ENCODE peak calls at places on chromosomes 1 and 21, in ten cellular contexts. O is suprapubic skin, R is IMR-90, W is ovary, L is GM12892, I is HCT116, X is stomach, Q is A549, C is body of pancreas, M is H1. A is an unnamed sample.
A peak's percentile ranks its signal among the peaks of the same experiment; 100 is the strongest.

GRCh38 chr21:25561668-25562641 is 45.3 kb downstream of the MRPL39 start:
- DNase-seq in M (no peak), Q (no peak), R (peak; percentile 82), X (peak; percentile 45), L (peak; percentile 42), W (peak; percentile 41), O (peak; percentile 64), I (no peak), C (peak; percentile 58), A (peak; percentile 42)

GRCh38 chr1:29310616-29311180 is 74.4 kb downstream of the PTPRU start:
- DNase-seq in W (no peak), O (no peak), R (no peak), C (no peak), Q (no peak), I (no peak), M (no peak), X (no peak), L (no peak), A (no peak)

GRCh38 chr1:192159034-192159433 is 772 bp downstream of the RGS18 start:
- DNase-seq in C (no peak), L (no peak), M (no peak), X (no peak), O (no peak), I (no peak), R (no peak), Q (no peak), W (no peak), A (no peak)

GRCh38 chr1:13700521-13701273 is 709 bp downstream of the PRDM2 start:
- DNase-seq in X (peak; percentile 45), Q (peak; percentile 6), W (peak; percentile 71), M (no peak), C (peak; percentile 51), O (no peak), L (peak; percentile 50), I (no peak), R (peak; percentile 20), A (peak; percentile 67)

GRCh38 chr1:234745844-234746797 is 136.1 kb upstream of the IRF2BP2 start:
- DNase-seq in O (no peak), Q (no peak), X (no peak), R (peak; percentile 71), M (no peak), C (no peak), L (no peak), W (no peak), I (no peak), A (no peak)

GRCh38 chr1:184792450-184792969 is 37.9 kb upstream of the EDEM3 start:
- DNase-seq in R (peak; percentile 99), Q (peak; percentile 49), C (peak; percentile 96), I (peak; percentile 75), L (no peak), X (peak; percentile 94), O (peak; percentile 78), W (peak; percentile 38), M (no peak), A (peak; percentile 27)

GRCh38 chr1:85654066-85654782 is 54.0 kb downstream of the ZNHIT6 start:
- DNase-seq in M (no peak), R (peak; percentile 69), W (no peak), X (no peak), L (no peak), Q (no peak), I (peak; percentile 6), C (no peak), O (no peak), A (no peak)

GRCh38 chr1:30638811-30639210 is 84.6 kb downstream of the MATN1 start:
- DNase-seq in M (no peak), C (no peak), O (no peak), Q (no peak), L (no peak), X (no peak), I (no peak), R (no peak), W (no peak), A (no peak)

GRCh38 chr1:27887215-27888035 is 15.1 kb downstream of the THEMIS2 start:
- DNase-seq in O (no peak), X (no peak), R (no peak), Q (no peak), I (no peak), L (no peak), W (no peak), C (no peak), M (no peak), A (no peak)

GRCh38 chr1:241532173-241532553 is at the start of gene KMO:
- DNase-seq in C (no peak), W (no peak), X (no peak), M (no peak), O (no peak), I (no peak), Q (no peak), R (peak; percentile 3), L (no peak), A (peak; percentile 13)

GRCh38 chr1:31760422-31760900 is 3.7 kb downstream of the ADGRB2 start:
- DNase-seq in R (no peak), L (no peak), I (no peak), Q (peak; percentile 30), X (no peak), W (no peak), O (no peak), C (no peak), M (no peak), A (no peak)

GRCh38 chr1:156691665-156692408 is 13.5 kb downstream of the CRABP2 start:
- DNase-seq in L (no peak), R (peak; percentile 47), Q (no peak), W (no peak), O (no peak), M (no peak), X (no peak), I (no peak), C (no peak), A (no peak)

GRCh38 chr1:67814121-67814772 is 19.0 kb downstream of the GNG12 start:
- DNase-seq in C (no peak), R (no peak), X (no peak), I (no peak), O (no peak), Q (no peak), M (no peak), W (no peak), L (no peak), A (no peak)

GRCh38 chr1:15810073-15810472 is 2.6 kb upstream of the UQCRHL start:
- DNase-seq in M (no peak), W (no peak), I (no peak), O (no peak), L (no peak), X (no peak), C (no peak), R (no peak), Q (no peak), A (no peak)

GRCh38 chr1:69737527-69738176 is 169.9 kb downstream of the LRRC7 start:
- DNase-seq in R (peak; percentile 67), L (no peak), W (no peak), M (no peak), Q (peak; percentile 2), X (no peak), O (no peak), C (peak; percentile 17), I (peak; percentile 61), A (peak; percentile 72)

GRCh38 chr1:40982721-40983120 is 3.2 kb downstream of the CTPS1 start:
- DNase-seq in X (no peak), Q (no peak), R (no peak), O (no peak), C (no peak), W (no peak), L (no peak), M (no peak), I (no peak), A (no peak)

GRCh38 chr1:62237950-62238374 is 43.3 kb downstream of the L1TD1 start:
- DNase-seq in C (no peak), X (no peak), L (no peak), I (no peak), O (no peak), Q (no peak), M (no peak), R (no peak), W (no peak), A (no peak)

GRCh38 chr1:19884312-19884711 is 2.1 kb downstream of the OTUD3 start:
- DNase-seq in L (no peak), R (no peak), C (no peak), Q (no peak), I (no peak), W (no peak), M (no peak), O (no peak), X (no peak), A (no peak)

DNA sequence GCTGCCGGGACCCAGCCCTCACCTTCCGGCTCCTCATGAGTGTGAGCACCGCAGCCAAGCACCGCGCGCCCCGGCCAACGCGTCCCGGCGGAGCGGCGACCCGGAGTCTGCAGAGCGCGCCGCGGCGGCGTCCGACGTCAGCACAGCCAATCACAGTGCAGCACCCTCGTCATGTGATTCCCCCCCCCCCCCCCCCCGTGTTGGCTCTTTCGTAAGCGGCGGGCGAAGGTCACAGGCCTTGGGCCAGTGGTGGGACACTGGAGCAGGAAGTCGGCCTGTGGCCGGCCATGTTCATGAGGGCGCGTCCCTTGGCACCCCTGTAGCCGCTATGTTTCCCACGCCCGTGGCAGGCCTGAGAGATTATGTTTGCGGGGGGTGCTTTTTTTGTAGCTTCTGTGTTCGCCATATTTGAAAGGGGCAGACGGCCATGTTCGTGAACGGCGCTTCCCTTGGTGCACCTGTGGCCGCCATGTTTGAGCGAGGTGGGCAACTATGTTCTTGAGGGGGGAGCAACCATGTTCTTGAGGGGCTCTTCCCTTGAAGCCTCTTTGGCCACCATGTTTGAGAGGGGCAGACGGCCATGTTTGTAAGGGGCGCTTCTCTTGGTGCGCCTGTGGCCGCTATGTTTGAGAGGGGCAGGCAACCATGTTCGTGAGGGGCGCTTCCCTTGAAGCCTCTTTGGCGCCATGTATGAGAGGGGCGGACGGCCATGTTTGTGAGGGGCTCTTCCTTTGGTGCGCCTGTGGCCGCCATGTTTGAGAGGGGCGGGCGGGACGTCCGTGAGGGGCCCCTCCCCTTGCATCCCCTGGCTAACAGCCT is at the start of gene C1orf174:
- DNase-seq in M (peak; percentile 97), I (peak; percentile 95), C (peak; percentile 95), R (peak; percentile 98), O (peak; percentile 97), Q (peak; percentile 81), L (peak; percentile 91), W (peak; percentile 98), X (peak; percentile 95), A (peak; percentile 99)
- TF ChIP-seq POLR2A in M (peak; percentile 70), I (peak; percentile 28), C (no peak), R (peak; percentile 44), O (peak; percentile 1), Q (peak; percentile 50), L (peak; percentile 63), W (no peak), X (no peak), A (peak; percentile 40)

GRCh38 chr1:158007949-158008386 is 14.5 kb downstream of the KIRREL1 start:
- DNase-seq in R (no peak), X (no peak), L (no peak), W (peak; percentile 53), C (no peak), M (no peak), I (no peak), O (no peak), Q (no peak), A (no peak)
- TF ChIP-seq POLR2A in R (no peak), X (no peak), L (no peak), W (no peak), C (no peak), M (no peak), I (no peak), O (no peak), Q (no peak), A (no peak)

GRCh38 chr1:235883261-235883927 is 16.7 kb upstream of the LYST start:
- DNase-seq in L (no peak), R (peak; percentile 97), Q (no peak), M (no peak), X (peak; percentile 92), W (peak; percentile 90), I (no peak), C (peak; percentile 90), O (peak; percentile 95), A (no peak)
- TF ChIP-seq POLR2A in L (no peak), R (no peak), Q (no peak), M (no peak), X (no peak), W (no peak), I (no peak), C (no peak), O (no peak), A (no peak)

GRCh38 chr21:34526618-34527290 is 14.7 kb upstream of the KCNE1 start:
- DNase-seq in I (peak; percentile 74), X (peak; percentile 77), W (peak; percentile 78), R (peak; percentile 100), O (peak; percentile 89), C (peak; percentile 81), L (no peak), Q (peak; percentile 78), M (no peak), A (no peak)
- TF ChIP-seq POLR2A in I (no peak), X (no peak), W (no peak), R (peak; percentile 99), O (no peak), C (no peak), L (no peak), Q (no peak), M (no peak), A (peak; percentile 57)